ENCODE peak calls at places on chromosome 11, in seven cellular contexts. A, Y, D, C, E, Z and R are unnamed samples.

GRCh38 chr11:77236901-77237300 is 64.6 kb downstream of the GDPD4 start:
- DNase-seq in A (no peak), Y (no peak), E (no peak), Z (no peak), C (no peak), D (no peak), R (no peak)

GRCh38 chr11:72553748-72554147 is 119.4 kb upstream of the CLPB start:
- DNase-seq in A (peak), C (peak), Y (no peak), Z (no peak), E (no peak), D (no peak), R (peak)

GRCh38 chr11:61855939-61856730 is 28.0 kb downstream of the FADS2 start:
- DNase-seq in Z (no peak), C (no peak), E (no peak), A (no peak), D (no peak), Y (no peak), R (no peak)

GRCh38 chr11:74279256-74279655 is 32.2 kb downstream of the P4HA3 start:
- DNase-seq in C (no peak), A (no peak), Y (no peak), Z (no peak), D (no peak), E (no peak), R (no peak)

GRCh38 chr11:65787649-65788622 is 1.1 kb downstream of the OVOL1 start:
- DNase-seq in C (peak), Y (no peak), E (peak), D (no peak), A (peak), Z (no peak), R (no peak)

GRCh38 chr11:44535201-44535980 is 30.1 kb upstream of the CD82 start:
- DNase-seq in D (no peak), C (no peak), Z (no peak), E (no peak), Y (no peak), A (no peak), R (no peak)

GRCh38 chr11:132312616-132313210 is 942.3 kb downstream of the NTM start:
- DNase-seq in C (no peak), E (peak), Z (no peak), D (no peak), Y (no peak), A (peak), R (no peak)

GRCh38 chr11:15158351-15159015 is 43.8 kb downstream of the INSC start:
- DNase-seq in Z (no peak), E (no peak), A (no peak), D (no peak), C (no peak), Y (no peak), R (no peak)

GRCh38 chr11:64146036-64146943 is 19.6 kb downstream of the MACROD1 start:
- DNase-seq in Y (peak), E (peak), A (peak), D (no peak), C (peak), Z (peak), R (peak)

GRCh38 chr11:14022251-14022650 is 59.7 kb downstream of the SPON1 start:
- DNase-seq in E (no peak), A (no peak), D (no peak), C (no peak), Y (no peak), Z (no peak), R (no peak)

GRCh38 chr11:107740256-107740655 is 28.4 kb upstream of the SLN start:
- DNase-seq in A (no peak), Y (no peak), E (no peak), C (no peak), D (no peak), Z (no peak), R (no peak)

GRCh38 chr11:7596975-7597391 is 76.3 kb downstream of the CYB5R2 start:
- DNase-seq in Z (no peak), A (no peak), Y (no peak), E (no peak), C (no peak), D (no peak), R (no peak)

GRCh38 chr11:70226967-70227366 is 23.9 kb downstream of the FADD start:
- DNase-seq in A (peak), D (no peak), C (peak), Z (no peak), E (peak), Y (peak), R (peak)

GRCh38 chr11:113106507-113106906 is 145.3 kb downstream of the NCAM1 start:
- DNase-seq in A (no peak), Y (no peak), D (no peak), E (no peak), C (no peak), Z (no peak), R (no peak)

GRCh38 chr11:102914238-102915043 is 39.7 kb upstream of the MMP12 start:
- DNase-seq in C (peak), D (no peak), E (peak), Y (peak), A (no peak), Z (peak), R (peak)

GRCh38 chr11:24386551-24387404 is 110.1 kb upstream of the LUZP2 start:
- DNase-seq in Z (peak), E (peak), Y (no peak), D (no peak), C (no peak), A (no peak), R (peak)
- TF ChIP-seq JUND in Z (no peak), E (no peak), Y (no peak), D (no peak), C (no peak), A (no peak), R (no peak)

GRCh38 chr11:126011220-126011619 is 51.4 kb downstream of the CDON start:
- DNase-seq in Y (no peak), C (no peak), Z (no peak), D (no peak), E (peak), A (no peak), R (no peak)

GRCh38 chr11:126008956-126009355 is 53.7 kb downstream of the CDON start:
- DNase-seq in Z (no peak), E (no peak), D (no peak), A (no peak), C (no peak), Y (no peak), R (no peak)

GRCh38 chr11:126002181-126002580 is 56.3 kb downstream of the VSIG10L2 start:
- DNase-seq in Z (no peak), A (no peak), E (no peak), C (no peak), D (no peak), Y (no peak), R (no peak)

GRCh38 chr11:126006068-126006467 is 56.6 kb downstream of the CDON start:
- DNase-seq in D (no peak), Z (no peak), E (no peak), C (no peak), Y (no peak), A (no peak), R (no peak)

DNA sequence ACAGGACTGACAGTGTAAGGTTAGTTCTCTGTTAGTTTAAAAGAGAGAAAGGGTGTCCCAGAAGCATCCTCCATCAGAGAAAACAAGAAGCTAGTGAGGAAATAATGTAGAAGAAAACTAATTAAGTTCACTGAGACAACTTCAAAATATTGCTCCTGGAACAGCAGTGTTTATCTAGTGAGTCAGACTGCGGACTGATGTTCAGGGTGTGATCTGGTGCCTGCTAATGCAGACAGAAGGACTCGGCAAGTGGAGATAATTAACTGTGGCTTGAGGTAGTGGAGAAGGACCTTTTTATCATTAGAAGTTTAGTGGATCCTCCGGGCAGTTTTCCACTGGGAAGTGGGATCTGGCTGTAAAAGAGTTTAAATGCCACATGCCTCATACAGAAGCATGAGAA is 55.4 kb downstream of the CDON start:
- DNase-seq in Y (peak), E (peak), Z (peak), C (no peak), D (no peak), A (no peak), R (no peak)
- TF ChIP-seq JUND in Y (peak), E (no peak), Z (no peak), C (no peak), D (no peak), A (peak), R (no peak)

DNA sequence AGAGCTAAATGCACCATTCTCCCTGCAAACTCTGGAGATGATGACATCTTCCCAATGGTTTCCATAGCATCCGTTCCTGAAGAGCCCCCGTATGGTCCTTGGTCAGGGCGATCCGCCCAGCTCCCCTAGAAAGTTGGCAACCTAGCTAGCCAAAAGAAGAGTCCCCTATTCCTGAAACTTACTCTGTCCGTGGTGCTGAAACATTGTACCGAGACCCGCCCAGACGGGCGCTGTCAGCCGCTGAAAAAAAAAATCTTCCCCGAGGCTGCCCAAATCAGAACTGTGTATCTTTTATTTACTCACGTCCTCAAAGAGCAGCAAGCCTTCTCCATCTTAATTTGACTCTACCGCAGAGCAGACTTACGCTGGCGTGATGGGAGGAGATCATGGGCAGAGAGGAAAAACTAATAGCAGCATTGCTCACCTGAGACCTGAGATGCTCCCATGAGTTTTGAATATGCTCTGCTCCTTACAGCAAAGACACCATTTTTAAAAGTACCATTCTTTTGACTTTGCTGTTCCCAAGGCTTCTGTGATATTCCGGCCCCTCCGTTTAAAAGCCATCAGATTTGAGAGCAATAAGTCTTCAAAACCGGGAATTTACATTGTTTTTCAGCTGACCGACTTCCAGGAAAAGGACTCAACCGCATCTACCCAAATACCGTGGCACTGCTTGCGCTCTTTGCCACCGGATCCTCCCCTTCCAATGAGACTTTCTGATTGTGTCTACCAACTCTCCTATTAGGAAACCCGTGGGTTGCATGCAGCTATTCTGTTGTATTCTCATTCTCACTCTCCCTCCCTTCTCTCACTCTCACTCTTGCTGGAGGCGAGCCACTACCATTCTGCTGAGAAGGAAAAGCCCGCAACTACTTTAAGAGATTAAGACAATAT is at the start of gene SLC17A6:
- DNase-seq in Z (peak), Y (no peak), A (no peak), E (no peak), C (peak), D (no peak), R (peak)
- TF ChIP-seq JUND in Z (no peak), Y (no peak), A (no peak), E (no peak), C (no peak), D (no peak), R (no peak)

GRCh38 chr11:94968334-94968958 is 4.9 kb downstream of the CWC15 start:
- DNase-seq in C (no peak), D (no peak), Z (peak), E (peak), A (no peak), Y (no peak), R (peak)
- TF ChIP-seq JUND in C (no peak), D (no peak), Z (no peak), E (no peak), A (no peak), Y (no peak), R (no peak)

GRCh38 chr11:92711913-92712312 is 257.5 kb upstream of the MTNR1B start:
- DNase-seq in C (no peak), Y (no peak), D (no peak), E (no peak), Z (no peak), A (no peak), R (no peak)
- TF ChIP-seq JUND in C (no peak), Y (no peak), D (no peak), E (peak), Z (no peak), A (no peak), R (no peak)

DNA sequence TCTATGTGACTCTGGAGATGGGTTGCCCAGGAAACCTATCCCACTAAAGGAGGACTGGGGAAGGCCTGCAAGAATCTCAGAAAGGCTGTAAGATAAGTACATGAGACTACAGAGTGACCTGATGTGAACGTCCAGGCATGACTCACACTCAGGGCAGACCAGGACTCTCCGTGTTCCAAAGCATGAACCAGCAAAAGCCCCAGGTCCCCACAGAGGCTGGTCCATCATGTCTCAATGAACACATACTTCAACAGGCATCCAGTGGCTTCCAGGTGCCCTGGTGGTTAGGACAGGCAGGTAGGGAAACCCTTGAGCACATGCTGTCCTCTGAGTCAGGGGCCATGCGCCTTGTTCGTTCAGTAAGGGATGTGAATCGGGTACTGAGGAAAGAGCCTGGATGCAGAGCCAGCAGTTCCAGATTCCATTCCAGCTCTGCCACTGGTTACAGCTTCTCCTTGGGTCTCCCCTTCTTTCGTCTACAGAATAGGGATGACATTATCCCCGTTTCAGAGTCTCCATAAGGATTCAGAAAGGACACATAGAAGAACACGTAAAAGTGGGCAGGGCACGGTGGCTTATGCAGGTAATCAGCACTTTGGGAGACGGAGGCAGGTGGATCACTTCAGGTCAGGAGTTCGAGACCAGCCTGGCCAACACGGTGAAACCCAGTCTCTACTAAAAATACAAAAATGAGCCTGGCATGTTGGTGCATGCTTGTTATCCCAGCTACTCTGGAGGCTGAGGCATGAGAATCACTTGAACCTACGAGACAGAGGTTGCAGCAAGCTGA is 129.0 kb upstream of the TEAD1 start:
- DNase-seq in C (peak), E (no peak), Y (no peak), Z (no peak), A (no peak), D (no peak), R (no peak)
- TF ChIP-seq JUND in C (no peak), E (no peak), Y (no peak), Z (no peak), A (no peak), D (no peak), R (no peak)